ENCODE peak calls at places on chromosomes 13 and 19, in six cellular contexts. M is hepatocyte, C is fibroblast of mammary gland, K is epithelial cell of proximal tubule, Q is heart right ventricle, E is choroid plexus epithelial cell. H is an unnamed sample.

GRCh38 chr13:93309886-93310520 is 83.4 kb downstream of the GPC6 start:
- DNase-seq in M (peak; percentile 48), Q (no peak), E (peak; percentile 96), C (peak; percentile 89), K (peak; percentile 96), H (peak; percentile 89)

GRCh38 chr19:41940443-41941409 is 12.5 kb upstream of the ERFL start:
- DNase-seq in Q (no peak), E (no peak), M (no peak), K (no peak), C (no peak), H (no peak)

GRCh38 chr13:60448907-60449510 is 52.0 kb downstream of the TDRD3 start:
- DNase-seq in K (no peak), M (peak; percentile 58), Q (no peak), E (peak; percentile 84), C (peak; percentile 72), H (peak; percentile 64)

GRCh38 chr19:1265611-1266115 is 3.5 kb upstream of the CIRBP start:
- DNase-seq in C (peak; percentile 93), E (peak; percentile 35), Q (peak; percentile 73), M (peak; percentile 82), K (no peak), H (peak; percentile 57)

GRCh38 chr13:37690361-37690760 is 91.8 kb upstream of the POSTN start:
- DNase-seq in M (no peak), Q (no peak), E (no peak), C (peak; percentile 23), K (no peak), H (peak; percentile 2)

GRCh38 chr19:4691383-4691782 is 21.2 kb upstream of the MYDGF start:
- DNase-seq in K (no peak), Q (no peak), C (no peak), E (no peak), M (no peak), H (no peak)

GRCh38 chr19:13841339-13842293 is 35.3 kb upstream of the NANOS3 start:
- DNase-seq in E (no peak), C (no peak), K (no peak), M (peak; percentile 35), Q (no peak), H (peak; percentile 52)

GRCh38 chr19:17380426-17381138 is 3.4 kb upstream of the PLVAP start:
- DNase-seq in E (no peak), C (no peak), Q (no peak), M (no peak), K (no peak), H (no peak)

GRCh38 chr19:10551698-10552301 is 8.1 kb downstream of the ATG4D start:
- DNase-seq in C (peak; percentile 53), K (no peak), E (peak; percentile 46), M (no peak), Q (no peak), H (peak; percentile 81)

GRCh38 chr19:18967358-18968146 is 26.5 kb upstream of the HOMER3 start:
- DNase-seq in K (peak; percentile 89), M (peak; percentile 34), Q (peak; percentile 43), C (peak; percentile 61), E (peak; percentile 79), H (peak; percentile 90)

GRCh38 chr19:3198901-3199700 is 13.4 kb downstream of the NCLN start:
- DNase-seq in K (no peak), M (no peak), C (no peak), E (no peak), Q (no peak), H (no peak)

GRCh38 chr19:50371914-50372475 is 4.3 kb upstream of the NR1H2 start:
- DNase-seq in M (no peak), Q (no peak), K (no peak), C (peak; percentile 23), E (no peak), H (peak; percentile 26)

GRCh38 chr19:40236026-40236355 is 9.5 kb upstream of the CCNP start:
- DNase-seq in Q (no peak), K (no peak), E (no peak), M (no peak), C (no peak), H (no peak)

GRCh38 chr19:15850385-15850784 is 34.9 kb upstream of the OR10H1 start:
- DNase-seq in Q (no peak), K (no peak), E (no peak), C (no peak), M (no peak), H (no peak)

GRCh38 chr13:110523180-110523579 is 38.3 kb downstream of the RAB20 start:
- DNase-seq in C (no peak), K (no peak), M (no peak), Q (no peak), E (no peak), H (no peak)

GRCh38 chr19:2811735-2812413 is 7.8 kb upstream of the ZNF554 start:
- DNase-seq in M (no peak), Q (no peak), C (no peak), K (no peak), E (no peak), H (no peak)

GRCh38 chr19:14433454-14434156 is 499 bp downstream of the PKN1 start:
- DNase-seq in M (peak; percentile 60), K (no peak), C (no peak), E (no peak), Q (no peak), H (no peak)

GRCh38 chr19:41029524-41030432 is 38.7 kb downstream of the CYP2B6 start:
- DNase-seq in E (no peak), Q (no peak), C (no peak), M (no peak), K (no peak), H (no peak)

GRCh38 chr13:34430294-34430693 is 511.8 kb upstream of the NBEA start:
- DNase-seq in E (peak; percentile 19), Q (no peak), K (no peak), M (no peak), C (peak; percentile 21), H (no peak)

GRCh38 chr19:53959176-53959757 is 3.5 kb upstream of the CACNG8 start:
- DNase-seq in E (no peak), C (no peak), K (no peak), M (no peak), Q (no peak), H (no peak)

GRCh38 chr13:70339738-70340137 is 231.5 kb upstream of the KLHL1 start:
- DNase-seq in K (no peak), M (peak; percentile 40), E (peak; percentile 30), Q (no peak), C (no peak), H (peak; percentile 57)

GRCh38 chr19:50823389-50824042 is at the start of gene KLK1:
- DNase-seq in C (no peak), Q (no peak), M (no peak), K (no peak), E (no peak), H (no peak)

GRCh38 chr13:102089177-102089576 is 312.7 kb downstream of the FGF14 start:
- DNase-seq in C (peak; percentile 19), M (peak; percentile 7), Q (no peak), E (peak; percentile 58), K (no peak), H (peak; percentile 25)

GRCh38 chr19:20077791-20078463 is at the start of gene ZNF90:
- DNase-seq in K (peak; percentile 75), E (peak; percentile 99), C (peak; percentile 96), Q (peak; percentile 87), M (peak; percentile 97), H (peak; percentile 98)

GRCh38 chr13:90500569-90500968 is 846.9 kb upstream of the MIR17HG start:
- DNase-seq in M (no peak), C (no peak), Q (no peak), E (no peak), K (no peak), H (no peak)

GRCh38 chr19:15038304-15038703 is 11.0 kb upstream of the CASP14 start:
- DNase-seq in K (no peak), Q (no peak), C (peak; percentile 7), E (peak; percentile 95), M (no peak), H (peak; percentile 64)

GRCh38 chr13:77507931-77508776 is 27.4 kb upstream of the SCEL start:
- DNase-seq in M (no peak), E (peak; percentile 89), Q (no peak), C (peak; percentile 93), K (no peak), H (peak; percentile 83)

GRCh38 chr13:19658192-19658591 is 24.7 kb downstream of the MPHOSPH8 start:
- DNase-seq in C (peak; percentile 43), M (no peak), E (no peak), K (no peak), Q (no peak), H (no peak)

GRCh38 chr13:55572862-55573261 is 1567.9 kb upstream of the PRR20A start:
- DNase-seq in Q (no peak), C (no peak), M (no peak), E (no peak), K (no peak), H (no peak)
- TF ChIP-seq CTCF in Q (no peak), C (no peak), M (no peak), E (no peak), K (no peak), H (no peak)

DNA sequence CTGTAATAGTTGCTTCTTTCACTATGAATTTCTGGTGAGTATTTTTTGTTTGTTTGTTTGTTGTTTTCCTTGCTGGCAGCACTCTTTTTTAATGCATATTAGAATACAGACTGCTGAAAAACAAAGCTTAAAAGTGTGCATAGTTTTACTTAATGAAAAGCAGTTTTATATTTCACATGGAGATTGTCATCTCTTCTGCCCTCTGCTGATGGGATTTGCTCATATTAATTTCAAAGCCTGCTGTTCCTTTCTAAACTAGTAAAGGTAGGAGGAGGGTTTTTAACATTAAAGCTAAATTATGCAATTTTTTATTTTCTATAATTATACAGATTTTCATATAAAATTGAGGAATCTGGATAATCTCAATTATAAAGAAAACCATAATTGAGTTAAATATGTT is 692.6 kb upstream of the SLITRK1 start:
- DNase-seq in K (no peak), Q (no peak), E (peak; percentile 54), M (peak; percentile 6), C (peak; percentile 33), H (peak; percentile 31)
- TF ChIP-seq CTCF in K (peak; percentile 54), Q (peak; percentile 8), E (peak; percentile 55), M (peak; percentile 55), C (peak; percentile 43), H (peak; percentile 55)

GRCh38 chr19:57814505-57815246 is at the start of gene ZNF552:
- DNase-seq in Q (peak; percentile 78), M (peak; percentile 94), E (peak; percentile 94), K (peak; percentile 67), C (peak; percentile 91), H (peak; percentile 95)
- TF ChIP-seq CTCF in Q (no peak), M (no peak), E (no peak), K (no peak), C (no peak), H (no peak)

GRCh38 chr19:32287811-32288227 is 57.6 kb upstream of the ZNF507 start:
- DNase-seq in C (peak; percentile 81), E (peak; percentile 85), M (peak; percentile 81), Q (peak; percentile 74), K (no peak), H (peak; percentile 35)
- TF ChIP-seq CTCF in C (peak; percentile 58), E (peak; percentile 78), M (peak; percentile 68), Q (peak; percentile 46), K (peak; percentile 55), H (peak; percentile 42)

DNA sequence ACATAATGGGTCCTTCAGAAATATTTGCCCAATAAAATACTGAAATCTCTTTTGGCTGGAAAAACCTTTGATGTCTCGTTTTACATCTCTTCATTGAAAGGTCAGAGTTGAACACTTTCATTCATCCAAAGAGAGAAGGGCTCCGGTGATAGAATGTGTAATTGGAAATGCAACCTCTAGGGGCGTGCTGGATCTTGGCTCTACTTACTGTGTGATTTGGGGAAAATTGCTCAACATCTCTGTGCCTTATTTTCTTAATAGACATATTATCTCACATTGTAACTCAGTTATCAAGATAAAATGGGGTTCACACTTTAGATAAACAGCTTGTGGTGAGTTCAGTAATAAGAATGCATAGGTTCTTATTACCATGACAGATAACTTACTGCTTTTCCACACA is 1444.1 kb downstream of the SLITRK5 start:
- DNase-seq in E (no peak), K (no peak), C (no peak), M (no peak), Q (no peak), H (no peak)
- TF ChIP-seq CTCF in E (peak; percentile 2), K (peak; percentile 35), C (peak; percentile 3), M (no peak), Q (no peak), H (peak; percentile 15)